ENCODE peak calls at places on chromosomes 7 and 10, in six cellular contexts. F is BE2C, U is Peyer's patch, M is esophagus squamous epithelium, W is astrocyte of the spinal cord, J is AG04449. D is an unnamed sample.

GRCh38 chr10:124742418-124743187 is 1.6 kb downstream of the FAM53B start:
- DNase-seq in F (peak), U (peak), M (no peak), W (no peak), J (no peak), D (no peak)

GRCh38 chr7:155885162-155886160 is 73.2 kb upstream of the SHH start:
- DNase-seq in F (no peak), U (peak), M (no peak), W (peak), J (no peak), D (peak)

GRCh38 chr10:92757066-92757716 is 67.4 kb downstream of the HHEX start:
- DNase-seq in F (peak), U (peak), M (peak), W (peak), J (peak), D (peak)

GRCh38 chr7:139702811-139703467 is 74.9 kb downstream of the HIPK2 start:
- DNase-seq in F (no peak), U (no peak), M (no peak), W (no peak), J (no peak), D (no peak)

GRCh38 chr10:62541811-62542210 is 167.6 kb downstream of the ZNF365 start:
- DNase-seq in F (no peak), U (no peak), M (no peak), W (no peak), J (no peak), D (no peak)

GRCh38 chr10:75080554-75080953 is 30.9 kb upstream of the SAMD8 start:
- DNase-seq in F (no peak), U (no peak), M (no peak), W (no peak), J (no peak), D (no peak)

GRCh38 chr10:90723416-90724068 is 134.3 kb downstream of the HTR7 start:
- DNase-seq in F (no peak), U (no peak), M (no peak), W (no peak), J (no peak), D (no peak)

GRCh38 chr10:23344251-23344841 is at the start of gene C10orf67:
- DNase-seq in F (no peak), U (no peak), M (no peak), W (peak), J (no peak), D (peak)

GRCh38 chr10:96743988-96744585 is 23.8 kb upstream of the PIK3AP1 start:
- DNase-seq in F (peak), U (no peak), M (no peak), W (peak), J (no peak), D (peak)

GRCh38 chr7:936131-937054 is 18.1 kb downstream of the ADAP1 start:
- DNase-seq in F (no peak), U (no peak), M (no peak), W (peak), J (peak), D (no peak)

GRCh38 chr10:128152741-128153583 is 26.7 kb upstream of the MKI67 start:
- DNase-seq in F (peak), U (no peak), M (no peak), W (no peak), J (no peak), D (no peak)

GRCh38 chr7:71186535-71186934 is 54.6 kb downstream of the GALNT17 start:
- DNase-seq in F (no peak), U (no peak), M (no peak), W (no peak), J (no peak), D (no peak)

GRCh38 chr7:129258649-129259389 is 34.0 kb downstream of the AHCYL2 start:
- DNase-seq in F (no peak), U (no peak), M (no peak), W (peak), J (no peak), D (no peak)

GRCh38 chr7:121278120-121279021 is 50.4 kb upstream of the WNT16 start:
- DNase-seq in F (no peak), U (no peak), M (no peak), W (peak), J (no peak), D (peak)

GRCh38 chr10:28202941-28203352 is 99.9 kb downstream of the MPP7 start:
- DNase-seq in F (no peak), U (no peak), M (no peak), W (no peak), J (no peak), D (no peak)

DNA sequence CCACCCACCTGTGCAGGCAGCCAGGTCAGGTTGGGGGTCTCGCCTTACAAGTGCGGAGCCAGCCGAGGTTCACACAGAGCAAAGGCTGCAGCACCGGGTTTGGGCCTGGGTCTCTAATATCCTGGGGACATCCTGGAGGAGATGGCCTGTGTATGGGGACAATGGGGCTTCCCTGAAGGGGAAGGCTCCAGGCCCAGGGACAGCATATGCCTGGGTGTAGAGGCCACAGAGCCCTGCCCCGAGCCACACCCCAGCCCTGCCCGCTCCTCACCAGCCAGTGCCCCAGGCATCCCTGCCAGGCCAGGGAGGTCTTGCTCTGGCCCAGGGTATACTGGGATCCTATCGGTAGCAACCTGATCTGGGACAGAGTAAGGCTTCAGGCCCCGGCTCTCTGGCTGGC is 9.1 kb downstream of the TTYH3 start:
- DNase-seq in F (no peak), U (no peak), M (no peak), W (no peak), J (no peak), D (no peak)
- H3K4me3 ChIP-seq in F (no peak), U (no peak), M (no peak), W (no peak), J (no peak), D (no peak)

DNA sequence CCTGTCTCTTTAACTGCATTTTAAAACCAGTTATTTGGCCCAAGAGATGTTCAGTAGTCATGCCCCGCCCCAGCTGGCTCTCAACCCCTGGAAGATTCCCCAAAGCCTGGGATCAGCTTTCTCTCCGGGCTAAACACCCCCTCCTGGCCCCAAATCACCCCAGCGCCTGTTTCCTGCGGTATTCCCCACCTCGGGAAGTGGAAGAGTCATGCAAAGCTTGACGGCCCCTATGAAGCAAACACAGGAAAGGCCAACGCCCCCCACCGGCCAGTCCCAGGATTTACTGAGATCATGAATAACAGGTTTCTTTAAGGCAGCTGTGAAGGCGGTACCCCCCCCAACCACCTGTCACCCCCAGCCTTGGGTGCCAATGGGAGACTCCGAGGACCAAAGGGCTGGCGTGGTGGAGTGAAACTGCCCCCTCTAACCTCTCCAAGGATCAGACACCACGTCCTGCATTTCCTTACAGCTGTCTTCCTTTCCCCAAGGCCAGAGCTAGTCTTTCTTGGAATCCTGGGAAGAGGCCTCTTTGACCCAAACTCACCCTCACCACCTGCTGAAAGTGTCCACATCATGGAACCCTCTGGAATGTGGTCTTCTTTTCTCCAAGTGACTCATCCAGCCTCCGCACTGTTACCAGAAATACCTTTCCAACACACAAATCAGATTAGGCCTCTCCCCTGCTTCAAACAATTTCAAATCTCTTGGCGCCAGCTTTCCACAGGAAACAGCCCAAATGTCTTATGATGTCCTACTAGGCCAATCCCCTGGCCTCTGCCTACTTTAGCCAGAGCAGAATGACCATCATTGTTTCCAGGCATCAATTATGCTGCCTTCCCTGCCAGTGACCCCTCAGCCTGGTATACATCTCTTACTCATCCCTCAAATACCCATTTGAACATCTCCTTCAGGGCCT is 301.5 kb downstream of the ZEB1 start:
- DNase-seq in F (no peak), U (peak), M (no peak), W (peak), J (no peak), D (peak)
- TF ChIP-seq CTCF in F (no peak), U (no peak), M (no peak), W (peak), J (no peak), D (peak)

DNA sequence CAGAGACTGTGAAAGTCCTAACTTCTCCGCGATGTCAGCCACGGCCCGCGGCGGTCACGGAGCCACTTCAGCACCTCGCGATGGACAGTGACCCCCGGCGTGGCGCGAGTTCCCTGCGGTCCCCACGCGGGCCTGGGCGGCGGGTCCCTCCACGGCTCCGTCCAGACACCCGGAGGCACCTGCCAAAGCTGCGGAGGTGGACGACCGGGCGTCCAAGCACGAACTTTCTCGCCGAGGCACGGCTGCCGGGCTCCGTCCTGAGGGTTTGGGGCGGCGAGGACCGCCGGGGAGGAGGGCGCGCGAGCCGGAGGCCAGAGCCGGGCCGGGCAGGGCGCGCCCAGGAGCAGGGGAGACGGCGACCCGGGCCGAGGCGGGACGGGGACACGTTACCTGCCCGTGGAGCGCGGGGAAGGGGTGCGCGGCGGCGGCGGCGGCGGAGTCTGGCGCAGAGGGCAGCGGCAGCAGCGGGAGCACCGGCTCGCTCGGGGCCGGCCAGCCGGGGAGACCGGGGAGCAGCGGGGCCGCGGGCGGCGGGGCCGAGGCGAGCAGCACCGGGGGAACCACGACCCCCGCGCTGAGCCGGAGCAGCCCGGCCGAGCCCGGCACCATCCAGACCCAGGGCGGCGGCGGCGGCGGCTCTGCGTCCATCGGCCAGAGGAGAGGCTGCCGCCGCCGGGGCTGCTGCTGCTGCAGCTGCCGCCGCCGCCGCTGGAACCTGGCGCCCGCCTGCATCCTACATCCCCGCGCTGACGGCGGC is 439 bp downstream of the TCERG1L start:
- DNase-seq in F (no peak), U (no peak), M (no peak), W (no peak), J (no peak), D (no peak)
- H3K4me3 ChIP-seq in F (no peak), U (no peak), M (peak), W (no peak), J (no peak), D (no peak)

GRCh38 chr10:54133201-54133600 is 667.8 kb downstream of the PCDH15 start:
- DNase-seq in F (no peak), U (no peak), M (no peak), W (no peak), J (no peak), D (no peak)
- TF ChIP-seq CTCF in F (peak), U (no peak), M (no peak), W (peak), J (no peak), D (no peak)

DNA sequence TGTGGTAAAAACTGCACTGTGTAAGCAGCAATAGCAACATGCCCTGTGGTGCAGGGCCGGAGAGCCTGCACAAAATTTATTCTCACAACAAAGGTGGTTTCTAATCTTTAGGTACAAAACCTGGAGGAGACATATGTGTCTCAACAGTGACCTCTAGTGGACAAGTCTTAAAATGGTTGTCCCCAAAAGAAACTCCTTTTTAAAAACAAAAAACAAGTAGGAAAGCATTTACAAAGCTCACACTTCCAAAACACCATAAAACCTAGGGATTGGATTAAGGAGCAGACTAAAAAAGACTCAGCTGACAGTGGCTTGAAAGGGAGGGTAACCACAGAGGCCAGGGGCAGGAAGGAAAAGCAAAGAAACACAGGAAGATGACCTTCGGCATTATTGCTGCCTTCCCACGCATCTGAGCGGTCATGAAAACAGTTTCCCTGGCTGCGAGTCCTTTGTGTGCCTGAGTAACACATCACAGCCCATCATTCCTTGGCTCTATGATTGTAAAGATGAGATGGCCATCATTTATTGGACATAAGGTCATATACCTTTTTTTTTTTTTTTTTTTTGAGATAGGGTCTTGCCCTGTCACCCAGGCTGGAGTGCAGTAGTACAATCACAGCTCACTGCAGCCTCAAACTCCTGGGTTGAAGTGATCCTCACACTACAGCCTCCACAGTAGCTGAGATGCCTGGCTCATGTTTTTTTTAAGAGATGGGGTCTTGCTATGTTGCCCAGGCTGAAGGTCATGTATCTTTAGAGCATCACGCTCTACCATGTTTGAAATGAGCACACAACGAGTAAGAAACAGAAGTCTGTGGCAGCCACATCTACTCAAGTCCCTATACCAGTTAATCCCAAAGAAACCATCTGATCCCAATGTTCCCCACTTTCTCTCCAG is 39.5 kb downstream of the RSU1 start:
- DNase-seq in F (no peak), U (no peak), M (no peak), W (peak), J (no peak), D (peak)
- H3K4me3 ChIP-seq in F (no peak), U (no peak), M (no peak), W (no peak), J (no peak), D (peak)

GRCh38 chr7:87159538-87159937 is 7.3 kb downstream of the DMTF1 start:
- DNase-seq in F (no peak), U (no peak), M (no peak), W (no peak), J (no peak), D (no peak)

DNA sequence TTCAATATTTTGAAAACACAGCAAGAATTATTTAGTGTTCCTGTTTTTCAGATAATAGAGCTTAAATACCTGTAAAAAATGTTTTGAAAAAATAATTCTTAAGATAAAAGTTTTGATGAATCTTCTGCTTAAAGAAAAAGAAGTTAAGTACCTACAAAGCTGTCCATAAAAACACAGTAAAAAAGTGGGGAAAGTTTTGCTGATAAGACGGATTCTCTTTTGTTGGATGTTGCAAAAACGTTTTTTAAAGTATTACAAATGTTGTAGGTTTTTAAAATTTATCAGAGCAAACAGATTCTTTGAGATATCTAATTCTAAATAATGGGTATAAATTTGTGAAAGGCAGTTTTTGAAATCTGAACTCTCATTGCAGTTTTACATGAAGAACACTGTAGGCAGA is 12.2 kb downstream of the DMTF1 start:
- DNase-seq in F (no peak), U (no peak), M (no peak), W (no peak), J (no peak), D (no peak)
- TF ChIP-seq CTCF in F (no peak), U (no peak), M (no peak), W (no peak), J (no peak), D (no peak)

DNA sequence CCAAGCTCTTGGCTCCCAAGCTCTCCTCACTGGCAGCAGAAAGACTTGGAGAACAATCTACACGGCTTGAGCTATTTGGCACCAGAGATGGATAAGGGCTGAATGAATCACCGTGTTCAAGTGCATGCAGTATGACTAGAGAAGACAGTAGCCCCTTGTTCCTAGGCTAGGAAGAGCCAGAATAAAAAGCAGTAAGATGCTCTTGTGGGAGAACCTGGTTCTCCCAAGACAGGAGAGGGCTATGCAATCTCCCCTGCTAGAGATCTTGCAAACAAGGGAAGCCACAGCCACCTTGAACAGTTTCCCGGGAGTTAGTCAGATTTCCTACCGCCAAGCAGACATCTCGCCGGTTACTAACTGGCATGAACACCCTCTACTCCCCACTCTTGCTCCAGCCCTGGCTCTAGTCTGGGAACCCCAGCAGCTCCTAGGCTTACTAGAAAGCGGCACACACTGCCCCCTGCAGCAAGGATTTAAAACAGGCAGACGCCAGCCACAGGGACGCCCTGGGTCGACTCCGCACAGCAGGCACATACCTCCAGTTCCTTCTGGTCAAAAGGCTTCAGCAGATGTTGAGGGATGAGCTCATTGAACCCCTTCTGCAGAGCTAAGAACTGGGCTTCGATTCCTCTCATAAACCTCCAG is 107.3 kb downstream of the SMURF1 start:
- DNase-seq in F (peak), U (no peak), M (no peak), W (peak), J (no peak), D (peak)
- H3K4me3 ChIP-seq in F (no peak), U (no peak), M (no peak), W (no peak), J (no peak), D (no peak)

D was measured in fibroblast of pulmonary artery.